ENCODE peak calls at places on chromosomes 1 and 21, in seven cellular contexts. One of them, this sample, is unnamed.

GRCh38 chr21:38310619-38311018 is 53.8 kb downstream of the KCNJ15 start:
- DNase-seq in GOT3: no peak
- DNase-seq in EL: peak
- DNase-seq in tibial nerve: no peak
- DNase-seq in T follicular helper cell: no peak
- DNase-seq in cardiac septum: no peak
- DNase-seq in NAMALWA: no peak
- DNase-seq in this sample: no peak

GRCh38 chr1:235108876-235109275 is 19.8 kb downstream of the TOMM20 start:
- DNase-seq in cardiac septum: no peak
- DNase-seq in EL: no peak
- DNase-seq in GOT3: no peak
- DNase-seq in tibial nerve: no peak
- DNase-seq in T follicular helper cell: no peak
- DNase-seq in NAMALWA: no peak
- DNase-seq in this sample: no peak

GRCh38 chr1:53336146-53336545 is 8.3 kb upstream of the LRP8 start:
- DNase-seq in EL: no peak
- DNase-seq in cardiac septum: no peak
- DNase-seq in GOT3: no peak
- DNase-seq in T follicular helper cell: no peak
- DNase-seq in NAMALWA: no peak
- DNase-seq in tibial nerve: no peak
- DNase-seq in this sample: peak

GRCh38 chr1:204123376-204123775 is 28.5 kb downstream of the ETNK2 start:
- DNase-seq in EL: no peak
- DNase-seq in T follicular helper cell: no peak
- DNase-seq in NAMALWA: no peak
- DNase-seq in tibial nerve: no peak
- DNase-seq in GOT3: no peak
- DNase-seq in cardiac septum: no peak
- DNase-seq in this sample: no peak

GRCh38 chr1:240956020-240956419 is 344.1 kb upstream of the GREM2 start:
- DNase-seq in GOT3: no peak
- DNase-seq in T follicular helper cell: no peak
- DNase-seq in cardiac septum: no peak
- DNase-seq in EL: no peak
- DNase-seq in tibial nerve: no peak
- DNase-seq in NAMALWA: no peak
- DNase-seq in this sample: no peak

GRCh38 chr1:241181971-241182370 is 175.0 kb downstream of the RGS7 start:
- DNase-seq in GOT3: no peak
- DNase-seq in tibial nerve: no peak
- DNase-seq in T follicular helper cell: no peak
- DNase-seq in NAMALWA: no peak
- DNase-seq in EL: no peak
- DNase-seq in cardiac septum: no peak
- DNase-seq in this sample: no peak

GRCh38 chr1:165828581-165829329 is 1.3 kb downstream of the UCK2 start:
- DNase-seq in cardiac septum: peak
- DNase-seq in tibial nerve: no peak
- DNase-seq in T follicular helper cell: no peak
- DNase-seq in NAMALWA: peak
- DNase-seq in EL: peak
- DNase-seq in GOT3: no peak
- DNase-seq in this sample: peak

GRCh38 chr1:148292915-148293314 is 140.8 kb upstream of the NBPF11 start:
- DNase-seq in cardiac septum: no peak
- DNase-seq in EL: no peak
- DNase-seq in T follicular helper cell: no peak
- DNase-seq in tibial nerve: no peak
- DNase-seq in NAMALWA: no peak
- DNase-seq in GOT3: no peak
- DNase-seq in this sample: no peak

GRCh38 chr1:92862605-92863004 is 30.8 kb downstream of the RPL5 start:
- DNase-seq in EL: no peak
- DNase-seq in GOT3: no peak
- DNase-seq in T follicular helper cell: no peak
- DNase-seq in NAMALWA: no peak
- DNase-seq in tibial nerve: no peak
- DNase-seq in cardiac septum: no peak
- DNase-seq in this sample: no peak

GRCh38 chr1:68799096-68799495 is 302.2 kb upstream of the DEPDC1 start:
- DNase-seq in GOT3: no peak
- DNase-seq in tibial nerve: no peak
- DNase-seq in cardiac septum: no peak
- DNase-seq in NAMALWA: no peak
- DNase-seq in EL: no peak
- DNase-seq in T follicular helper cell: no peak
- DNase-seq in this sample: no peak

GRCh38 chr1:228317891-228318810 is 88.5 kb downstream of the TRIM11 start:
- DNase-seq in cardiac septum: peak
- DNase-seq in EL: no peak
- DNase-seq in NAMALWA: no peak
- DNase-seq in GOT3: no peak
- DNase-seq in tibial nerve: no peak
- DNase-seq in T follicular helper cell: no peak
- DNase-seq in this sample: no peak

GRCh38 chr1:16048573-16049189 is 5.1 kb downstream of the CLCNKB start:
- DNase-seq in T follicular helper cell: peak
- DNase-seq in EL: peak
- DNase-seq in NAMALWA: peak
- DNase-seq in GOT3: no peak
- DNase-seq in tibial nerve: peak
- DNase-seq in cardiac septum: no peak
- DNase-seq in this sample: peak

GRCh38 chr1:7232441-7232840 is 447.2 kb downstream of the CAMTA1 start:
- DNase-seq in T follicular helper cell: no peak
- DNase-seq in tibial nerve: no peak
- DNase-seq in cardiac septum: no peak
- DNase-seq in GOT3: no peak
- DNase-seq in EL: no peak
- DNase-seq in NAMALWA: no peak
- DNase-seq in this sample: no peak

GRCh38 chr1:115240321-115240720 is 97.7 kb downstream of the NGF start:
- DNase-seq in T follicular helper cell: no peak
- DNase-seq in NAMALWA: no peak
- DNase-seq in GOT3: no peak
- DNase-seq in EL: peak
- DNase-seq in tibial nerve: no peak
- DNase-seq in cardiac septum: no peak
- DNase-seq in this sample: no peak

This sample was measured in sciatic nerve.